ENCODE peak calls at places on chromosome 3, in five cellular contexts. Z is HepG2, M is K562, T is SK-N-SH, E is GM12878. X is an unnamed sample.

GRCh38 chr3:96754128-96754527 is 60.3 kb upstream of the EPHA6 start:
- DNase-seq in M (no peak), Z (no peak), T (no peak), E (no peak), X (no peak)

GRCh38 chr3:108818404-108818803 is 4.2 kb upstream of the TRAT1 start:
- DNase-seq in E (no peak), Z (peak), T (peak), M (peak), X (peak)

GRCh38 chr3:137687181-137687880 is 76.8 kb upstream of the SOX14 start:
- DNase-seq in E (no peak), Z (no peak), M (no peak), T (peak), X (no peak)

GRCh38 chr3:95717048-95717447 is 1097.3 kb upstream of the EPHA6 start:
- DNase-seq in E (no peak), Z (no peak), M (no peak), T (no peak), X (no peak)

GRCh38 chr3:46269556-46269955 is 27.3 kb downstream of the CCR3 start:
- DNase-seq in E (no peak), Z (no peak), T (no peak), M (no peak), X (no peak)

GRCh38 chr3:126130081-126130855 is 46.3 kb upstream of the SLC41A3 start:
- DNase-seq in Z (no peak), M (no peak), T (peak), E (no peak), X (no peak)

GRCh38 chr3:76367281-76367680 is 581.9 kb upstream of the ZNF717 start:
- DNase-seq in M (no peak), Z (no peak), E (no peak), T (no peak), X (no peak)

GRCh38 chr3:126485131-126485530 is 9.4 kb upstream of the ZXDC start:
- DNase-seq in M (no peak), E (no peak), Z (no peak), T (no peak), X (no peak)

GRCh38 chr3:29850641-29851040 is 569.8 kb downstream of the RBMS3 start:
- DNase-seq in Z (peak), M (no peak), T (no peak), E (no peak), X (peak)

GRCh38 chr3:66037330-66037985 is 1.3 kb downstream of the MAGI1 start:
- DNase-seq in T (peak), E (no peak), Z (peak), M (no peak), X (peak)

GRCh38 chr3:182490601-182491485 is 302.5 kb upstream of the ATP11B start:
- DNase-seq in E (no peak), Z (peak), T (peak), M (peak), X (no peak)

GRCh38 chr3:196144383-196145105 is 62.7 kb upstream of the TFRC start:
- DNase-seq in T (no peak), E (no peak), Z (no peak), M (no peak), X (no peak)

GRCh38 chr3:7630925-7631324 is 770.0 kb downstream of the GRM7 start:
- DNase-seq in E (no peak), Z (no peak), M (no peak), T (peak), X (no peak)

GRCh38 chr3:42612928-42613327 is 12.4 kb downstream of the NKTR start:
- DNase-seq in M (peak), T (no peak), E (peak), Z (no peak), X (no peak)

GRCh38 chr3:24829011-24829581 is 334.4 kb upstream of the THRB start:
- DNase-seq in E (no peak), Z (no peak), M (peak), T (peak), X (peak)

GRCh38 chr3:114299421-114299820 is 5.6 kb downstream of the TIGIT start:
- DNase-seq in Z (peak), M (peak), E (no peak), T (peak), X (peak)

GRCh38 chr3:186967686-186968085 is 37.4 kb downstream of the ST6GAL1 start:
- DNase-seq in M (no peak), Z (no peak), E (no peak), T (no peak), X (no peak)

GRCh38 chr3:11551019-11551418 is 92.7 kb downstream of the VGLL4 start:
- DNase-seq in T (no peak), M (no peak), E (no peak), Z (no peak), X (no peak)

GRCh38 chr3:126103121-126104027 is 19.4 kb upstream of the SLC41A3 start:
- DNase-seq in M (peak), E (no peak), Z (no peak), T (peak), X (no peak)

GRCh38 chr3:101325393-101326134 is 5.2 kb upstream of the IMPG2 start:
- DNase-seq in E (no peak), Z (no peak), T (no peak), M (peak), X (no peak)

GRCh38 chr3:111904376-111905241 is 45.5 kb downstream of the PHLDB2 start:
- DNase-seq in E (no peak), M (no peak), Z (peak), T (no peak), X (no peak)

GRCh38 chr3:42906085-42906904 is at the start of gene ZNF662:
- DNase-seq in E (no peak), Z (no peak), T (peak), M (no peak), X (no peak)

GRCh38 chr3:6994081-6994668 is 133.3 kb downstream of the GRM7 start:
- DNase-seq in T (peak), Z (no peak), M (peak), E (no peak), X (no peak)

GRCh38 chr3:156974931-156975330 is 148.8 kb downstream of the LEKR1 start:
- DNase-seq in Z (no peak), T (peak), M (no peak), E (no peak), X (no peak)

GRCh38 chr3:126356373-126357298 is 572 bp downstream of the KLF15 start:
- DNase-seq in T (peak), E (no peak), M (peak), Z (no peak), X (peak)

GRCh38 chr3:4948395-4948794 is 30.8 kb upstream of the BHLHE40 start:
- DNase-seq in E (no peak), T (no peak), Z (no peak), M (no peak), X (no peak)

GRCh38 chr3:109685084-109686079 is 348.0 kb upstream of the DPPA4 start:
- DNase-seq in T (peak), Z (no peak), M (no peak), E (no peak), X (no peak)

GRCh38 chr3:134485620-134486576 is at the start of the genes ANAPC13 and CEP63:
- DNase-seq in M (peak), T (peak), E (peak), Z (peak), X (peak)
- TF ChIP-seq FOXM1 in M (peak), T (peak), E (peak), Z (no peak), X (peak)

GRCh38 chr3:153749070-153749610 is 372.1 kb upstream of the ARHGEF26 start:
- DNase-seq in E (no peak), M (no peak), T (no peak), Z (no peak), X (no peak)
- TF ChIP-seq FOXM1 in E (no peak), M (no peak), T (no peak), Z (no peak), X (no peak)

GRCh38 chr3:31448035-31448881 is 84.5 kb upstream of the STT3B start:
- DNase-seq in E (no peak), Z (peak), M (no peak), T (no peak), X (peak)

GRCh38 chr3:31445701-31446100 is 87.0 kb upstream of the STT3B start:
- DNase-seq in E (no peak), Z (no peak), M (no peak), T (no peak), X (no peak)

GRCh38 chr3:31448882-31449243 is 83.9 kb upstream of the STT3B start:
- DNase-seq in E (no peak), T (no peak), Z (no peak), M (no peak), X (no peak)

GRCh38 chr3:31444220-31445142 is 88.2 kb upstream of the STT3B start:
- DNase-seq in E (no peak), T (no peak), M (no peak), Z (no peak), X (no peak)

GRCh38 chr3:31446411-31446810 is 86.3 kb upstream of the STT3B start:
- DNase-seq in E (no peak), M (no peak), Z (no peak), T (no peak), X (no peak)
- TF ChIP-seq FOXM1 in E (no peak), M (no peak), Z (no peak), T (no peak), X (no peak)

GRCh38 chr3:178291971-178292370 is 244.3 kb upstream of the KCNMB2 start:
- DNase-seq in Z (no peak), T (no peak), M (no peak), E (no peak), X (no peak)
- TF ChIP-seq FOXM1 in Z (no peak), T (no peak), M (no peak), E (no peak), X (no peak)

DNA sequence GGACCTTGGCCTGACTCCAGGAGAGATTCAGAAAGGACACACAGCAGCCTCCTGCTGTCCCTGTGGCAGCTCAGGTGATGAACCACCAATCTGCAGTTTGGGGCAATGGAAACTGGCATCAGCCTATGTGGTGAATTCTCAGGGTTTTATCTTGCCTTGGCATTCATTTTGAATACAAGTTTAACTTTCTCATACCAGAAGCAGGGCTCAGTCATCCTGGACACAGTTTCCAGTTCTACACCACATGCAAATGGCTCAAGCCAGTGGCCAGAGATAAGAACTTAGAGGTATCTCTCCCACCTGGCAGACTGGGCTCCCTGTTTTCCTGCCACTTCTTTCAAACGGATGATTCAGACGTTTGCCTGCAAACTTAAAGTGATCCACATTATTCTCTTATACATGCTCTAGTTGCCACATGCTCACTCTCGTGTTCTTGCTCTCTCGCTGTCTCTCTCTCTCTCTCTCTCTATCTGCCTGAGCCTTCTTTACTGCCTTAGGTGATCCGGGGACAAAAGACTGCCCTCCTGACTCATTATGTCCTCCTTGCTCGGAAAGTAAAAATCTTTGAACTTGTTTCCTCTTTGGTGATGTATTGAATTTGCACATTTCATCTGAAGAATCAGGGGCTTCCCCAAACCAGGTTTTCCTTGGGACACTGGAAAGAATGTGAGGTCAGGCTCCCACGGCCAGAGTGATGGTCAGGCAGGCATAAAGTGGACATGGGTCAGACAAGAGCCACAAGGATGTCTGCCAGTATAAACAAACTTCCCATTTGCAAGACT is 99.6 kb upstream of the STT3B start:
- DNase-seq in Z (no peak), E (no peak), T (no peak), M (no peak), X (no peak)
- TF ChIP-seq FOXM1 in Z (no peak), E (no peak), T (no peak), M (no peak), X (no peak)

DNA sequence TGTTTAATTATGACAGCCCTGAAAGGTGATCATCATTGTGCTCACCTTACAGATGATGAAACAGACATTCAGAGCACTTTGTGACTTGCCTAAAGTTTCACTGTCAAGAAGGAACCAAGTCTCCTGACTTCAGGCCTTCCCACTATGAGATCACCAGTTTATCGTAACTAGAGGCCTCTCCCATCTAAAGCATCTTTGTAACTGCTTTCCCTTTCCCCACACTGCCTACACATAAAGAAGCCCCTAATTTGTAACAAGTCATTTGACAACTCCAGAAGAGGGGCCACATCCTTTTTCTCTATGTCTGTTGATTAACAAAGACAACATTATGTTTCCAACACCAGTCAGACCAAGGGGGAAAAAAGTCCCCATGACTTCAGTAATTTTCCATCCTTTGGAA is 1.1 kb downstream of the KLHL6 start:
- DNase-seq in Z (no peak), M (no peak), E (no peak), T (no peak), X (no peak)
- TF ChIP-seq FOXM1 in Z (no peak), M (no peak), E (peak), T (no peak), X (no peak)

DNA sequence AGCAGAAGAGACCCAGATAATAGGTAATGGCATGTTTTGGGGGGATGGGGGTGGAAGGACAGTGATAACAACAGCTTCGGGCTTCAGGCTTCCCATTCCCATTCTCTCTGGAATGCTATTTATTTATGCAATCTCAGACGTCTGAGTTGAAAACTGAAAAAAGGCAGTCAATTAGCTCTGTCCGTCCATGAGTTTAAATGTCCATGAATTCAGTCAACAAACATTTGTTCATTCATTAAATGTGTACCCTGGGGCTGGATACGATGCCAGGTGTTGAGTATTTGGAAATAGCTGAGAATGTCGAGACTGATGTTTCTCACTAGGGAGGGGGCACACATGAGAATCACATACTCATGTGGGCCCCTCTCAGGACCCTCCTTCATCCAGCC is 42.4 kb downstream of the AMOTL2 start:
- DNase-seq in T (no peak), E (no peak), M (no peak), Z (no peak), X (no peak)
- TF ChIP-seq FOXM1 in T (no peak), E (no peak), M (no peak), Z (no peak), X (no peak)

DNA sequence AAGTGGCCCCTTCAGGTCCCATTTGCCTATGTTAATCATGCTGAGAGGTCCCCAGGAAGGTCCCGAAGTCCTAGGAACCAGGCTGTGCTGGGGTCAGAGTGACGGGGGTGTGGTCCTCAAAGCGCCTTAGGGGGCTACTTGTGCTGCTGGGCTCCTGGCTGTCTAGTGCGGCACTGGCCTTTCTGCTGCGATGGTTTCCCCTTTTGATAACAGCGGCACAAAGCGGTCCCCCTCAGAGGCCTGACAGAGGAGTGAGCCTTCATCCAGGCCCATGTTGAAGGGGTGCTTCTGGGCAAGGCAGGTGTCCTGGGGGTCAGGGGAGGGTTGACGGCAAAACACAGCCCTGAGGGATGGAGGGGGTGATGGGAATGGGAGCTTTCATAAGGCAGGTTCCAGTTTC is 68.8 kb downstream of the HMCES start:
- DNase-seq in M (no peak), Z (no peak), E (no peak), T (no peak), X (no peak)
- TF ChIP-seq FOXM1 in M (no peak), Z (no peak), E (no peak), T (no peak), X (no peak)

GRCh38 chr3:180633722-180634121 is 31.8 kb downstream of the TTC14 start:
- DNase-seq in E (no peak), M (no peak), Z (no peak), T (no peak), X (no peak)
- TF ChIP-seq FOXM1 in E (no peak), M (no peak), Z (no peak), T (no peak), X (no peak)

GRCh38 chr3:64104006-64104405 is 80.7 kb upstream of the PSMD6 start:
- DNase-seq in M (no peak), E (no peak), T (peak), Z (no peak), X (no peak)
- TF ChIP-seq FOXM1 in M (no peak), E (no peak), T (no peak), Z (no peak), X (no peak)